ENCODE peak calls at places on chromosome 5, in seven cellular contexts. Z is tibial nerve, N is OCI-LY7, G is aorta, L is uterus, M is Peyer's patch, S is tibial artery. B is an unnamed sample. For H3K4me1, the result is how much of the 10 kb centered on the place peaks cover.

GRCh38 chr5:33608476-33609026 is 167.8 kb downstream of the TARS1 start:
- DNase-seq in Z (no peak), N (no peak), G (no peak), L (no peak), M (no peak), S (no peak), B (no peak)

GRCh38 chr5:76196457-76196856 is 113.3 kb downstream of the SV2C start:
- DNase-seq in Z (no peak), N (no peak), G (no peak), L (no peak), M (no peak), S (no peak), B (no peak)

GRCh38 chr5:53983568-53984465 is 326.6 kb downstream of the ARL15 start:
- DNase-seq in Z (no peak), N (no peak), G (no peak), L (no peak), M (no peak), S (no peak), B (no peak)

GRCh38 chr5:134267366-134268018 is 41.6 kb upstream of the PPP2CA start:
- DNase-seq in Z (no peak), N (no peak), G (no peak), L (no peak), M (no peak), S (no peak), B (no peak)

GRCh38 chr5:174581483-174581882 is 142.9 kb upstream of the MSX2 start:
- DNase-seq in Z (no peak), N (peak), G (no peak), L (no peak), M (no peak), S (no peak), B (no peak)

GRCh38 chr5:50575745-50576144 is 90.7 kb upstream of the PARP8 start:
- DNase-seq in Z (no peak), N (no peak), G (no peak), L (no peak), M (no peak), S (no peak), B (no peak)

GRCh38 chr5:55601209-55601618 is 66.5 kb upstream of the PLPP1 start:
- DNase-seq in Z (peak), N (no peak), G (peak), L (peak), M (no peak), S (peak), B (peak)

GRCh38 chr5:39437469-39437868 is 12.7 kb upstream of the DAB2 start:
- DNase-seq in Z (no peak), N (no peak), G (no peak), L (no peak), M (no peak), S (no peak), B (no peak)

GRCh38 chr5:95403996-95404395 is 12.8 kb downstream of the FAM81B start:
- DNase-seq in Z (no peak), N (no peak), G (no peak), L (no peak), M (no peak), S (no peak), B (no peak)

GRCh38 chr5:43078956-43079355 is 38.8 kb upstream of the ANXA2R start:
- DNase-seq in Z (no peak), N (no peak), G (no peak), L (no peak), M (no peak), S (no peak), B (no peak)

GRCh38 chr5:107564896-107565295 is 105.8 kb downstream of the EFNA5 start:
- DNase-seq in Z (no peak), N (no peak), G (no peak), L (no peak), M (no peak), S (no peak), B (no peak)

GRCh38 chr5:11000517-11001353 is 239.7 kb upstream of the DAP start:
- DNase-seq in Z (no peak), N (no peak), G (no peak), L (no peak), M (no peak), S (no peak), B (no peak)

GRCh38 chr5:130136300-130136699 is 232.0 kb downstream of the CHSY3 start:
- DNase-seq in Z (no peak), N (no peak), G (no peak), L (no peak), M (no peak), S (no peak), B (no peak)

GRCh38 chr5:131607418-131607817 is 27.6 kb downstream of the RAPGEF6 start:
- DNase-seq in Z (no peak), N (no peak), G (no peak), L (no peak), M (no peak), S (no peak), B (no peak)

GRCh38 chr5:87020099-87020934 is 247.4 kb upstream of the RASA1 start:
- DNase-seq in Z (no peak), N (peak), G (peak), L (no peak), M (peak), S (peak), B (no peak)

GRCh38 chr5:54825005-54825404 is 160.4 kb downstream of the ESM1 start:
- DNase-seq in Z (no peak), N (no peak), G (no peak), L (no peak), M (no peak), S (no peak), B (no peak)

GRCh38 chr5:116144103-116144502 is 59.3 kb downstream of the COMMD10 start:
- DNase-seq in Z (no peak), N (no peak), G (no peak), L (no peak), M (no peak), S (no peak), B (no peak)

GRCh38 chr5:67198917-67199316 is 2.3 kb upstream of the CD180 start:
- DNase-seq in Z (no peak), N (no peak), G (no peak), L (no peak), M (no peak), S (no peak), B (no peak)

GRCh38 chr5:1480217-1480616 is 35.0 kb upstream of the SLC6A3 start:
- DNase-seq in Z (no peak), N (no peak), G (peak), L (no peak), M (peak), S (peak), B (peak)

GRCh38 chr5:69271376-69271775 is 36.7 kb downstream of the CDK7 start:
- DNase-seq in Z (no peak), N (no peak), G (peak), L (peak), M (no peak), S (no peak), B (no peak)

GRCh38 chr5:137260820-137261541 is 238.1 kb downstream of the SPOCK1 start:
- DNase-seq in Z (no peak), N (no peak), G (no peak), L (no peak), M (no peak), S (no peak), B (no peak)

GRCh38 chr5:169223595-169223953 is 77.4 kb downstream of the SLIT3 start:
- DNase-seq in Z (no peak), N (no peak), G (no peak), L (no peak), M (no peak), S (no peak), B (no peak)

GRCh38 chr5:32145378-32145777 is 28.7 kb downstream of the GOLPH3 start:
- DNase-seq in Z (no peak), N (no peak), G (no peak), L (no peak), M (no peak), S (no peak), B (no peak)

GRCh38 chr5:104512063-104512798 is 949.6 kb upstream of the NUDT12 start:
- DNase-seq in Z (no peak), N (no peak), G (no peak), L (no peak), M (no peak), S (no peak), B (no peak)

GRCh38 chr5:126732716-126733115 is 44.2 kb upstream of the LMNB1 start:
- DNase-seq in Z (no peak), N (no peak), G (no peak), L (no peak), M (no peak), S (no peak), B (no peak)

DNA sequence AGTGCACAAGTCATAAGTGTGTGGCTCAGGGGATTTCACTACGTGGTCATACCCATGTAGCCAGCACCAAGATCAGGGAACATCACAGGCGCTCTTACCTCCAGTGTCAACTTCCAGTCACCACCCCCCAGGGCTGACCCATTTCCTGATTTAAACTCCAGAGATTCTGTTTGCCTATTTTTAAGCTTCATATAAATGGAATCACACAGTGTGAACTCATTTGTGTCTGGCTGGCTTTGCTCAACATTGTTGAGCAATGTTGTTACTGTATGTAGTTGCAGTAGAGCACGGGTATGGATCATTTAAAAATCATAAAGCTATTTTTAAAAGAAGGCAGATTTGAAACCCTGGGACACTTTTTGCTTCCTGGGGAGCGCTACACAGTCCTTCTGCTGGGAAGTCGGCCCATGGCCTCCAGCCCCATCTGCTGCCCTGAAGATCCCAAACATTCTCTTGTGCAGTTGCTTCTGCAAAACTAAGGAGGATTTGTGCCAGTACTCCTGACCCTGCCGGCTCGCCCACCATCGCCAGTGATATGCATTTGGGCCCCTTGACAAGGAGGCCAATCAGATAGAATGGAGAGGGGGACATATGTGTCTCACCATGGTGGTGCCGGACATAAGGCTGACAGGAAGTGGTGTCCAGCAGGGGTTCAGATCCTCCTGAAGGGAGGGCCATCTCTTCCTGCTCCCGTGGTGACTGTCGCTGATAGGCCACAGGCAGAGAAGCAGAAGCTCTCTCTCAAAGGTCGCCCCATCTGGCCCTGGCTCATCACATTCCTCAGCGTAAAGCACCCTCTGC is 13.3 kb downstream of the DCANP1 start:
- DNase-seq in Z (no peak), N (no peak), G (no peak), L (no peak), M (no peak), S (no peak), B (peak)
- H3K27ac ChIP-seq in Z (peak), N (no peak), G (no peak), L (no peak), M (no peak), S (no peak), B (no peak)

GRCh38 chr5:172687983-172688734 is 47.1 kb downstream of the NEURL1B start:
- DNase-seq in Z (no peak), N (no peak), G (peak), L (no peak), M (no peak), S (no peak), B (no peak)
- H3K4me1 ChIP-seq in Z (under half), N (under half), G (under half), L (under half), M (under half), S (half or more), B (under half)

GRCh38 chr5:73286891-73287290 is 113.9 kb downstream of the TMEM174 start:
- DNase-seq in Z (no peak), N (no peak), G (no peak), L (no peak), M (no peak), S (no peak), B (no peak)
- H3K4me3 ChIP-seq in Z (no peak), N (no peak), G (no peak), L (no peak), M (no peak), S (no peak), B (no peak)

GRCh38 chr5:3131161-3131560 is 379.7 kb upstream of the IRX2 start:
- DNase-seq in Z (no peak), N (no peak), G (no peak), L (no peak), M (no peak), S (no peak), B (no peak)

GRCh38 chr5:3124410-3124809 is 372.9 kb upstream of the IRX2 start:
- DNase-seq in Z (no peak), N (no peak), G (no peak), L (no peak), M (no peak), S (no peak), B (no peak)

GRCh38 chr5:3129252-3129651 is 377.8 kb upstream of the IRX2 start:
- DNase-seq in Z (no peak), N (no peak), G (no peak), L (no peak), M (no peak), S (no peak), B (no peak)

GRCh38 chr5:3126639-3127038 is 375.2 kb upstream of the IRX2 start:
- DNase-seq in Z (no peak), N (no peak), G (no peak), L (no peak), M (no peak), S (no peak), B (no peak)

GRCh38 chr5:3127423-3127911 is 376.0 kb upstream of the IRX2 start:
- DNase-seq in Z (no peak), N (no peak), G (no peak), L (no peak), M (no peak), S (no peak), B (no peak)
- H3K27ac ChIP-seq in Z (no peak), N (no peak), G (no peak), L (no peak), M (no peak), S (no peak), B (no peak)

DNA sequence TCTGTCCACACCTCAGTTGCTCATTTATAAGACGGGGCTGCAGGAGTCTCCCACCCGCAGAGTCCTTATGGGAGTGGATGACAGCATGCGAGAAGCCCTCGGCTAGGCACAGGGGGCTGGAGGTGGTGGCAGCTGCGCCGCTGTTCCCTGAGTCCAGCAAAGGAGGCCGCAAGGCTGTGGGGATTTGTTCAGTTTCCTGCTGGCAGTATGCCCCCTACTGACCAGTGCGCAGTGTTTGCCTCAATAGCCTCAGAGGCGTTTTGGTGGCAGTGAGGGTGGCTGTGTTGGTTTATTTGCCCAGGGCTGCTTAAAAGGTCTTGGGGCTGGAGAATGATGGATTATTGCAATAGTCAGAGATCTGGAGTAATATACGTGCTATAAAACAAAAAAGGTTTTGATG is 176.3 kb upstream of the OTULINL start:
- DNase-seq in Z (no peak), N (no peak), G (no peak), L (no peak), M (no peak), S (no peak), B (no peak)
- H3K4me1 ChIP-seq in Z (under half), N (under half), G (under half), L (under half), M (under half), S (under half), B (under half)

GRCh38 chr5:80168388-80169028 is 87.3 kb downstream of the SERINC5 start:
- DNase-seq in Z (no peak), N (no peak), G (no peak), L (no peak), M (no peak), S (no peak), B (no peak)

GRCh38 chr5:80165430-80165829 is 90.4 kb downstream of the SERINC5 start:
- DNase-seq in Z (no peak), N (no peak), G (no peak), L (no peak), M (no peak), S (no peak), B (no peak)

GRCh38 chr5:80161165-80161564 is 94.7 kb downstream of the SERINC5 start:
- DNase-seq in Z (no peak), N (no peak), G (no peak), L (no peak), M (no peak), S (no peak), B (no peak)

GRCh38 chr5:80160242-80160641 is 95.6 kb downstream of the SERINC5 start:
- DNase-seq in Z (no peak), N (no peak), G (no peak), L (no peak), M (no peak), S (no peak), B (no peak)

DNA sequence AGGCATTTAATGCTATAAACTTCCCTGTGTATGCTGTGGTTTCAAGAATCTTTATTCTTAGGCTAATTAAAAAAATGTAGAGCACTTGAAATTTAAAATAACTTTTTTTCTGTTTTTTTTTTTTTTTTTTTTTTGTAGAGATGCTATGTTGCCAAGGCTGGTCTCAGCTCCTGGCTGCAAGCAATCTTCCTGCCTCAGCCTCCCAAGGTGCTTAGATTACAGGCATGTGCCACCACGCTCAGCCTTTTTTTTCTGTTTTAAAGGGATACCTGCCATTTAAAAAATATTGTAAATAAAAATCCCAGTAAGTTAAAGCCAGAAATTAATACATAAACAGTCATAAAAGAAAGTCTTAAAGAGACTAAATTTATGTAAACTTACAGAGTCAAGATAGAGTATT is 91.0 kb downstream of the SERINC5 start:
- DNase-seq in Z (no peak), N (no peak), G (no peak), L (no peak), M (no peak), S (no peak), B (no peak)
- H3K4me3 ChIP-seq in Z (no peak), N (no peak), G (no peak), L (no peak), M (no peak), S (no peak), B (no peak)

GRCh38 chr5:138676556-138677193 is 76.5 kb upstream of the CTNNA1 start:
- DNase-seq in Z (no peak), N (no peak), G (no peak), L (no peak), M (no peak), S (no peak), B (no peak)
- H3K27ac ChIP-seq in Z (no peak), N (no peak), G (no peak), L (no peak), M (no peak), S (no peak), B (no peak)

GRCh38 chr5:150630459-150631325 is 9.8 kb upstream of the SYNPO start:
- DNase-seq in Z (no peak), N (no peak), G (no peak), L (no peak), M (no peak), S (no peak), B (peak)

GRCh38 chr5:150630016-150630415 is 10.4 kb upstream of the SYNPO start:
- DNase-seq in Z (no peak), N (no peak), G (no peak), L (no peak), M (no peak), S (no peak), B (peak)

GRCh38 chr5:150633424-150633823 is 7.0 kb upstream of the SYNPO start:
- DNase-seq in Z (no peak), N (no peak), G (no peak), L (no peak), M (no peak), S (no peak), B (no peak)

GRCh38 chr5:150632305-150633160 is 7.9 kb upstream of the SYNPO start:
- DNase-seq in Z (no peak), N (no peak), G (no peak), L (no peak), M (no peak), S (no peak), B (no peak)

DNA sequence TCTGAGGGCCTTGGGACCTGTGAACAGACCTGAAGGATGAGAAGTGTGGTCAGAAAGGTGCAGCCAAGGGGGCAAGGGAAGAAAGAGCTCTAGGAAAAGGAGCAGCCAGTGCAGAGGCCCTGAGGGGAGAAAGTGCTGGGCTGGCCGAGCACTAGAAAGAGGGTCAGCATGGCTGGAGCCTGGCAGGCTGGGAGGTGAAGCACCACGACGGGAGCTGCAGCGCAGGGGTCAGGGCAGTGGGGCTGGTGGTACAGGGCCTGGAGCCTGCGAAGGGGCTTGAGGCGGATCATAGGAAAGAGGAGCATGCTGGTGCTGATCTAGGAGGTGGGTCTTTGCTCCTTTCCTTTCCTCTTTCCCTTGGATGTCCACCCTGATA is 9.1 kb upstream of the SYNPO start:
- DNase-seq in Z (no peak), N (no peak), G (no peak), L (no peak), M (no peak), S (no peak), B (no peak)
- H3K4me1 ChIP-seq in Z (under half), N (under half), G (under half), L (under half), M (under half), S (half or more), B (under half)

GRCh38 chr5:88886756-88887741 is 4.1 kb upstream of the MEF2C start:
- DNase-seq in Z (no peak), N (no peak), G (peak), L (no peak), M (peak), S (no peak), B (peak)

GRCh38 chr5:88890070-88890781 is 7.2 kb upstream of the MEF2C start:
- DNase-seq in Z (no peak), N (no peak), G (no peak), L (no peak), M (no peak), S (no peak), B (no peak)

GRCh38 chr5:88888799-88889164 is 5.8 kb upstream of the MEF2C start:
- DNase-seq in Z (no peak), N (no peak), G (no peak), L (no peak), M (no peak), S (no peak), B (no peak)

GRCh38 chr5:88889165-88890069 is 6.4 kb upstream of the MEF2C start:
- DNase-seq in Z (peak), N (no peak), G (peak), L (peak), M (peak), S (peak), B (peak)

DNA sequence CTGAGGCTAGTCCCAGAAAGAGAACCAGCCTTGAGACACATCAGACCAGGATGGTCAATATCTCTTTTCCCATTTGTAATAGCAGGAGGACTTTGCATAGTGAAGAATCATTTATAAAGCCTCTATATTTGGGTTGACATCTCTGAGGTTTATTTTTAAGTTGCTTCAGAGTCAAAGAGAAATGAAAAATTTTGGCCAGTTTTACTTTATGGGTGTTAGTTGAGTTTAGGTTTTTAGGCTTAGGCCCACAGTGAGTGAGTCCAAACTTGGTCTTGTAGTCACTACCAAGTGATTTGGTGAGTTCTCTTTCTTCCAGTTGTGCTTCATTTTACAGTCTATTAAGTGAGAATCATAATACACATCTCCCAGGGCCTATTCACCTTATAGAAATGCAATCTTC is 5.3 kb upstream of the MEF2C start:
- DNase-seq in Z (no peak), N (no peak), G (no peak), L (no peak), M (no peak), S (no peak), B (no peak)
- H3K4me3 ChIP-seq in Z (no peak), N (no peak), G (no peak), L (peak), M (no peak), S (peak), B (no peak)